ENCODE peak calls at places on chromosome 5, in five cellular contexts. F is SK-N-SH, O is PC-3, N is GM23248, A is hepatocyte. Q is an unnamed sample.

GRCh38 chr5:148910686-148911361 is 84.4 kb downstream of the ADRB2 start:
- DNase-seq in F (no peak), O (peak; percentile 100), N (peak; percentile 54), A (no peak), Q (no peak)

GRCh38 chr5:56913766-56914165 is 4.4 kb downstream of the SETD9 start:
- DNase-seq in F (no peak), O (no peak), N (no peak), A (no peak), Q (no peak)

GRCh38 chr5:109921735-109922395 is 232.1 kb downstream of the MAN2A1 start:
- DNase-seq in F (no peak), O (no peak), N (no peak), A (no peak), Q (peak; percentile 93)

GRCh38 chr5:168867271-168867670 is 288.1 kb upstream of the PANK3 start:
- DNase-seq in F (no peak), O (peak; percentile 11), N (no peak), A (no peak), Q (no peak)

GRCh38 chr5:148421661-148422060 is 37.9 kb downstream of the FBXO38 start:
- DNase-seq in F (no peak), O (no peak), N (no peak), A (no peak), Q (no peak)

GRCh38 chr5:16894236-16895057 is 41.6 kb downstream of the MYO10 start:
- DNase-seq in F (no peak), O (peak; percentile 100), N (peak; percentile 78), A (peak; percentile 81), Q (no peak)

GRCh38 chr5:151799407-151799806 is 27.7 kb downstream of the G3BP1 start:
- DNase-seq in F (no peak), O (peak; percentile 26), N (peak; percentile 58), A (no peak), Q (no peak)

GRCh38 chr5:126811515-126812198 is 34.7 kb downstream of the LMNB1 start:
- DNase-seq in F (no peak), O (no peak), N (peak; percentile 68), A (no peak), Q (no peak)

GRCh38 chr5:103358305-103358996 is 99.9 kb downstream of the MACIR start:
- DNase-seq in F (no peak), O (no peak), N (no peak), A (no peak), Q (no peak)

GRCh38 chr5:74630387-74631087 is 10.0 kb downstream of the ENC1 start:
- DNase-seq in F (no peak), O (peak; percentile 94), N (peak; percentile 92), A (no peak), Q (no peak)

GRCh38 chr5:125342938-125343401 is 596.5 kb upstream of the ZNF608 start:
- DNase-seq in F (no peak), O (no peak), N (peak; percentile 48), A (no peak), Q (no peak)

GRCh38 chr5:67693956-67694564 is 497.5 kb upstream of the CD180 start:
- DNase-seq in F (no peak), O (no peak), N (peak; percentile 30), A (peak; percentile 23), Q (no peak)

GRCh38 chr5:158898185-158899177 is 201.2 kb downstream of the EBF1 start:
- DNase-seq in F (no peak), O (peak; percentile 65), N (peak; percentile 17), A (no peak), Q (peak; percentile 29)

DNA sequence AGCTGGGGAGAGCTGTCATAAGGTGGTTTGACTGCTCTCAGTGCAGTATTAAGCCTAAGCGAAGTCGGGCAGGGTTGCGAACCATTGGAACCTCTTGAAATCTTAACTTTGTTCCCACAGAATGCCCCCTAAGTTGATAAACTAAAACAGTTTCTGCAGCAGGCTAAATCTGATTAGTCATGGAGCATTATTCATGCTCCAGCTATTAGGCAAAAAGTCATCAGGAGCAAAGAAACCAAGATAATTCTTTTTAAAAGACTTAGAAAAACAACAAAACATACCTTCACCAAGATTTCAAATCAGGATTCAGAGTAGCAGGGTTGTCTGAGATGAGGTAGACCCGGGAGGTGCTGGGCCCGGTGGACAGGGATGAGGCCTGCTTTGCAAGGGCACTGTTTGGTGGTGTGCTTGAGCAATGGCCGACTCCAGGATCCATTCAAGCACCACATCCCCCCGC is 69.9 kb upstream of the PLPP1 start:
- DNase-seq in F (no peak), O (peak; percentile 60), N (peak; percentile 75), A (no peak), Q (no peak)
- TF ChIP-seq EZH2phosphoT487 in F (no peak), O (no peak), N (no peak), A (no peak), Q (no peak)

DNA sequence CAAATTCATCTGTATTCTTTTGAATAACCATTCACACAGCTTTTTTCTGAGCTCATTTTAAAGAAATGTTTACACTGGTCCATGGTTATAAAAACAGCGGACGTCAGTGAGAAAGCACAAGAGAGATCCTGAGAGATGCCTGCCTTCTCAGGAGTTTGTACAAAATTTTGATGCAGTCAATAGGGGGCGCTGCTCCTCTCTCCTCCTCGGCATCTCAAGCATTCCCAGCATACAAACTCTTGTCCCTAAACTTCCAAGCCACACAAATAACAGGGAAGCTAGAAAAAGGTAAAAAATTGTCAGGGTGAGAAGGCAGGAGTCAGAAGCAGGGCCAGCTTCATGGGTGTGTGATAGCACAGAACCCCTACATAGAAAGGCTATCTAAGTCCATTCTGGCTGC is 11.2 kb upstream of the CCDC152 start:
- DNase-seq in F (no peak), O (peak; percentile 41), N (peak; percentile 15), A (no peak), Q (peak; percentile 2)
- H3K4me3 ChIP-seq in F (no peak overlapping the region), O (no peak overlapping the region), N (no peak overlapping the region), A (no peak overlapping the region), Q (no peak overlapping the region)

DNA sequence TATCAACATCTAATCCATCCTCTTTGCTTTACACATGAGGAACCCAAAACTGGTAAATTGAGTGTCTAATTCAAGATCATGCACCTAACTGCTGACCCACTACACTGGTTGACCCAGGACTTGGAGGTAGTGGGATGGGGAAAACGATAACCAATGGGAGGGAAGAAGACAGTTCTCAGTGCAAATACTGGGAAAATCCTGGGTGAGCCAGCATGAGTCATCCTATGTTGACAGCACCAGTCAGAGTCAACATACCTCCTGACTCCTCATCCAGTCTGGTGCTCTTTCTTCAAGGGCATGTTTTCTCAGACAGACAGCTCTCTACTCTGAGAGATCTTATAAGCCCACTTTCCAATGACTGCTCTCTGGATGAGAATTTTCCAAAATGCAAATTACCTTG is 232.8 kb upstream of the PTGER4 start:
- DNase-seq in F (no peak), O (peak; percentile 96), N (peak; percentile 81), A (peak; percentile 77), Q (no peak)
- TF ChIP-seq EZH2phosphoT487 in F (no peak), O (no peak), N (no peak), A (no peak), Q (no peak)

GRCh38 chr5:155996123-155996522 is 330.8 kb upstream of the SGCD start:
- DNase-seq in F (no peak), O (no peak), N (no peak), A (no peak), Q (no peak)
- H3K4me3 ChIP-seq in F (no peak overlapping the region), O (no peak overlapping the region), N (no peak overlapping the region), A (no peak overlapping the region), Q (no peak overlapping the region)

GRCh38 chr5:96734871-96735325 is 72.7 kb downstream of the CAST start:
- DNase-seq in F (no peak), O (no peak), N (peak; percentile 87), A (no peak), Q (peak; percentile 40)
- TF ChIP-seq EZH2phosphoT487 in F (no peak), O (no peak), N (no peak), A (no peak), Q (no peak)

DNA sequence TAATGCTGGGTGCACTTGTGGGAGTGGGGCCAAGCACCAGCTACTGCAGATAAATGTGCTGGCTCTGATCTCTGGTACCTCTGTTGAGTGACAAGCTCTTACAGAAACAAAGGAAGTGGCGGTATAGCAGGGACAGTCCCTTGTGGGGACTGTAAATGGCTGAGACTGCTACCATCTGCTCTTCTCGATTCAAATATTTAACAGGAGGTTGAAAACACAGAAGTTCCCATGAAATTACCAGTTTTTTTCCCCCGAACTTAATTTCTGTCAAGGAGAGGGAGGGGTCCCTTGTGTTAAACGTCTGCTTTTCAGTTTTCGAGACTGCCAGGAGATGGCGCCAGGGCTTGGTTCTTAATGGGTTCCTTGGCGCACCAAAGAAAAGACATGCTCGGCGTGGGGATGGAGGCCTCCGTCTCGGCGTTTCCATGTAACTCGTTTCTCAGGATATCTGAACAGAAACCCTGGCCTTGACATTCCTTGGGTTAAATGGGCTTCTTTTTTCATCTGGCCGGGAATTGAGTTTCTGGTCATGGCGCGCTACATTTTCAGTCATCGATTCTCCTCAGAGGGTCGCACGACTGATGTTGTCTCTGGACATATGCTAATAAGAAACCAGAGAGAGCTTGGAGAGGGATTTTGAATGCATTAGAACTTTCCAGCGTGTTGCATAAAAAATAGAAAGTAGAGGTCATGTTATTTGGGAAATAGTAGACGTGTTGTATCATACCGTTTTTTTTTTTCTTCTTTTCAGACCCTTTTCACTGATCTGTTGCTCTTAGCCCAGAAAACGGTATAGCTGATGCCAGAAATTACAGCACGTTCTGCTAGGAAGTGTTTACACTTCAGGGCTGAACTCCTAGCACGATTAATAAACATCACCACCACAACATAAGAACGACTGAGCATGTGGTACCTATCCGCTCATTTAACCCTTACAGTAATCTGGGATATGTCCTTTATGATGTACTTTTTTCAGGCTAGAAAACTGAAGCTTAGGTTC is 64.0 kb downstream of the CARTPT start:
- DNase-seq in F (peak; percentile 68), O (peak; percentile 81), N (peak; percentile 92), A (peak; percentile 90), Q (peak; percentile 70)
- H3K4me3 ChIP-seq in F (no peak overlapping the region), O (peak overlapping the region; percentile 63), N (peak overlapping the region; percentile 60), A (no peak overlapping the region), Q (peak overlapping the region; percentile 32)

GRCh38 chr5:32494827-32495226 is 50.3 kb upstream of the ZFR start:
- DNase-seq in F (no peak), O (no peak), N (no peak), A (no peak), Q (no peak)
- TF ChIP-seq EZH2phosphoT487 in F (no peak), O (no peak), N (no peak), A (no peak), Q (no peak)

GRCh38 chr5:150489358-150490295 is 18.3 kb upstream of the NDST1 start:
- DNase-seq in F (no peak), O (no peak), N (peak; percentile 82), A (no peak), Q (peak; percentile 89)

GRCh38 chr5:150491876-150492275 is 16.1 kb upstream of the NDST1 start:
- DNase-seq in F (no peak), O (no peak), N (no peak), A (no peak), Q (no peak)

GRCh38 chr5:150488519-150489357 is 19.2 kb upstream of the NDST1 start:
- DNase-seq in F (no peak), O (peak; percentile 67), N (peak; percentile 82), A (no peak), Q (peak; percentile 30)

GRCh38 chr5:150490754-150491153 is 17.2 kb upstream of the NDST1 start:
- DNase-seq in F (no peak), O (no peak), N (peak; percentile 13), A (no peak), Q (no peak)

DNA sequence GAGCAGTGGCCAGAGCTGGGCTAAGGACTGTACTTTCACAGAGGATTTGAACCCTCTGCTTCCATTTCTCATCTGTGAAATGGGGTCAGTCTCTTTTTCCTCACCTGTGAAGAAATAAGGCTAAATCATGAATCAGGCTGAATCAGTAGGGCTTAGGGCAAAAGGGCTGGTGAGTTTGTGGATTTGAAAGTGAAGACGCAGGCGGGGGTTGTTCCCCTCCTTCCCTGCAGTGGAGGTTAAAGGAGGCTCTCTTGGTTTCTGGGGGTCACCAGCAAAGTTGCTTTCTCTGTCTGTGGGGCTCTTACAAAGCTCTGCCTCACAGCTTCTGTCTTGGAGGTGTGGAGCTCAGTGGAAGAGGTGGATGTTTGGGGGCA is 17.6 kb upstream of the NDST1 start:
- DNase-seq in F (no peak), O (no peak), N (peak; percentile 10), A (no peak), Q (no peak)
- H3K4me3 ChIP-seq in F (no peak overlapping the region), O (no peak overlapping the region), N (peak overlapping the region; percentile 80), A (no peak overlapping the region), Q (peak overlapping the region; percentile 40)

GRCh38 chr5:113047733-113048652 is 71.4 kb downstream of the DCP2 start:
- DNase-seq in F (no peak), O (no peak), N (no peak), A (no peak), Q (peak; percentile 69)
- TF ChIP-seq EZH2phosphoT487 in F (no peak), O (no peak), N (no peak), A (no peak), Q (no peak)

Q was measured in OCI-LY7.